ENCODE peak calls at places on chromosomes 13 and 19, in four cellular contexts. W is HepG2, U is SK-N-SH, B is HCT116. I is an unnamed sample.
A peak's percentile ranks its signal among the peaks of the same experiment; 100 is the strongest.

GRCh38 chr19:42553292-42554045 is 25.2 kb upstream of the CEACAM1 start:
- DNase-seq in W (peak; percentile 40), U (no peak), B (no peak), I (no peak)

GRCh38 chr13:111518161-111518791 is 197.8 kb downstream of the TEX29 start:
- DNase-seq in W (no peak), U (no peak), B (no peak), I (no peak)

GRCh38 chr19:15498910-15499309 is 9.4 kb upstream of the CYP4F22 start:
- DNase-seq in W (no peak), U (no peak), B (peak; percentile 66), I (no peak)

GRCh38 chr13:32829676-32830091 is 186.5 kb upstream of the KL start:
- DNase-seq in W (no peak), U (no peak), B (peak; percentile 40), I (no peak)

GRCh38 chr13:48400820-48401219 is 12.1 kb downstream of the LPAR6 start:
- DNase-seq in W (no peak), U (no peak), B (no peak), I (no peak)

GRCh38 chr13:113367020-113367560 is 3.2 kb upstream of the GRTP1 start:
- DNase-seq in W (no peak), U (no peak), B (no peak), I (no peak)

GRCh38 chr13:50421457-50422130 is 406.4 kb downstream of the KCNRG start:
- DNase-seq in W (no peak), U (no peak), B (no peak), I (no peak)

GRCh38 chr13:99042851-99043250 is 65.0 kb upstream of the DOCK9 start:
- DNase-seq in W (no peak), U (no peak), B (no peak), I (no peak)

GRCh38 chr13:96053003-96053703 is at the start of gene UGGT2:
- DNase-seq in W (peak; percentile 85), U (peak; percentile 99), B (peak; percentile 91), I (peak; percentile 63)

GRCh38 chr13:30711375-30711774 is 24.0 kb upstream of the ALOX5AP start:
- DNase-seq in W (no peak), U (no peak), B (no peak), I (no peak)

GRCh38 chr13:80214521-80214941 is 126.4 kb downstream of the SPRY2 start:
- DNase-seq in W (no peak), U (peak; percentile 52), B (no peak), I (peak; percentile 28)

GRCh38 chr13:100039740-100040139 is 49.2 kb upstream of the PCCA start:
- DNase-seq in W (peak; percentile 80), U (no peak), B (no peak), I (no peak)

GRCh38 chr13:113486698-113487097 is 3.8 kb downstream of the DCUN1D2 start:
- DNase-seq in W (no peak), U (peak; percentile 51), B (no peak), I (no peak)

GRCh38 chr19:9945319-9945966 is 9.1 kb upstream of the OLFM2 start:
- DNase-seq in W (peak; percentile 10), U (peak; percentile 78), B (no peak), I (peak; percentile 50)

GRCh38 chr13:37968555-37968954 is 99.0 kb upstream of the TRPC4 start:
- DNase-seq in W (no peak), U (no peak), B (no peak), I (no peak)

GRCh38 chr13:79056706-79057105 is 349.3 kb downstream of the RBM26 start:
- DNase-seq in W (no peak), U (no peak), B (no peak), I (no peak)

GRCh38 chr19:46471116-46471733 is at the start of gene PNMA8A:
- DNase-seq in W (no peak), U (peak; percentile 97), B (no peak), I (peak; percentile 70)
- TF ChIP-seq YY1 in W (no peak), U (no peak), B (no peak), I (no peak)

GRCh38 chr19:21143428-21143827 is 1.6 kb downstream of the ZNF431 start:
- DNase-seq in W (no peak), U (no peak), B (no peak), I (no peak)
- H3K4me3 ChIP-seq in W (no peak overlapping the region), U (no peak overlapping the region), B (no peak overlapping the region), I (no peak overlapping the region)

GRCh38 chr19:7355871-7356270 is 7.1 kb downstream of the ARHGEF18 start:
- DNase-seq in W (no peak), U (no peak), B (no peak), I (no peak)

GRCh38 chr19:7351861-7352260 is 3.1 kb downstream of the ARHGEF18 start:
- DNase-seq in W (no peak), U (no peak), B (no peak), I (no peak)

GRCh38 chr19:7358102-7358597 is 9.4 kb downstream of the ARHGEF18 start:
- DNase-seq in W (no peak), U (no peak), B (no peak), I (no peak)

GRCh38 chr19:7356899-7357627 is 8.3 kb downstream of the ARHGEF18 start:
- DNase-seq in W (no peak), U (no peak), B (no peak), I (no peak)

GRCh38 chr19:7355151-7355845 is 6.6 kb downstream of the ARHGEF18 start:
- DNase-seq in W (no peak), U (no peak), B (no peak), I (no peak)
- TF ChIP-seq YY1 in W (no peak), U (no peak), B (no peak), I (no peak)

DNA sequence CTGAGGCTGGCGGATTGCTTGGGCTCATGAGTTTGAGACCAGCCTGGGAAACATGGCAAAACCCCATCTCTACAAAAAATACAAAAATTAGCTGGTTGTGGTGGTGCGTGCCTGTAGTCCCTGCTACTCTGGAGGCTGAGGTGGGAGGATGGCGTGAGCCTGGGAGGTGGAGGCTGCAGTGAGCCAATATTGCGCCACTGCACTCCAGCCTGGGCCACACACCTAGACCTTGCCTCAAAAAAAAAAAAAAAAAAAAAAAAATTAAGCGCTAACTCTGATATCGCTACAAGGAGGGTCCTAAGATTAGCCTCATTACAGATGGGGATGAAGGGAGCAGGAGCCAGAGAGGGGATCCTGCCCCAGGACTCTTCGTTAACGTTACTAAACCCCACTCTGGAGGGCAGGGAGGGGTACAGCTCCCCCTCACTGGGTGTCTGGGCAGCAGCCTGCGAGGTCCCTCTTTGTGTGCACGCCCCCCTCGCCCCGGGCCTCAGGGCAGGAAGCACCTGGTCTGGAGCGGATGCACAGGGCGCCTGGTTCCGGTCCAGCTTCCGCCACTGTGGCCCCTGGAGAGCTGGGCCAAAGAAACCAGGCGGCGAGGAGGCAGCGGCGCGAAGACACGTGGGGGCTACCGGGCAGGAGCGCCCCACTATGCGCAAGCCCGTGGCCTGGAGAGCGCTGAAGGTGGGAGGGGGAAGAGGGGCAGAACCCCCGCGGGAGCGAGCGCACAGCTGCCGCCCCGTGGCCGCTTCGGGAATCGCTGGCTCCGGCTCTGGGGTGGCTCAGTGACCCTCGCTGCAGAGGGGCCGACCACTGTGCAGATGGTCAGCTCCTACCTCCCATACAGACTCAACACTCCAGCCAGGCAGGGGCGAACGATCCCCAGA is 1.5 kb upstream of the LYL1 start:
- DNase-seq in W (no peak), U (peak; percentile 81), B (no peak), I (no peak)
- H3K4me3 ChIP-seq in W (no peak overlapping the region), U (no peak overlapping the region), B (no peak overlapping the region), I (no peak overlapping the region)